ENCODE peak calls at places on chromosomes 16 and 17, in ten cellular contexts. One of them, this sample, is unnamed.

GRCh38 chr17:66466933-66467367 is 164.5 kb downstream of the PRKCA start:
- DNase-seq in mucosa of gallbladder: no peak
- DNase-seq in AG20443: peak
- DNase-seq in mesendoderm: peak
- DNase-seq in effector memory CD8-positive, alpha-beta T cell: no peak
- DNase-seq in activated CD4-positive, alpha-beta T cell treated with anti-CD3 and anti-CD28 coated beads, Interleukin-2, amount 50 U/mL, for 24 hours: no peak
- DNase-seq in stimulated activated CD4-positive, alpha-beta T cell treated with anti-CD3 and anti-CD28 coated beads, Interleukin-1b, Interleukin-23, amount 100 ng/mL, for 1 hour: peak
- DNase-seq in bronchial epithelial cell: peak
- DNase-seq in RWPE1: peak
- DNase-seq in NCI-H1436: no peak
- DNase-seq in this sample: peak

GRCh38 chr17:58360664-58361063 is 8.7 kb upstream of the SUPT4H1 start:
- DNase-seq in mucosa of gallbladder: no peak
- DNase-seq in AG20443: no peak
- DNase-seq in mesendoderm: no peak
- DNase-seq in effector memory CD8-positive, alpha-beta T cell: no peak
- DNase-seq in activated CD4-positive, alpha-beta T cell treated with anti-CD3 and anti-CD28 coated beads, Interleukin-2, amount 50 U/mL, for 24 hours: no peak
- DNase-seq in stimulated activated CD4-positive, alpha-beta T cell treated with anti-CD3 and anti-CD28 coated beads, Interleukin-1b, Interleukin-23, amount 100 ng/mL, for 1 hour: no peak
- DNase-seq in bronchial epithelial cell: no peak
- DNase-seq in RWPE1: no peak
- DNase-seq in NCI-H1436: no peak
- DNase-seq in this sample: no peak

GRCh38 chr16:11128211-11129123 is 127.5 kb downstream of the SOCS1 start:
- DNase-seq in mucosa of gallbladder: no peak
- DNase-seq in AG20443: peak
- DNase-seq in mesendoderm: no peak
- DNase-seq in effector memory CD8-positive, alpha-beta T cell: no peak
- DNase-seq in activated CD4-positive, alpha-beta T cell treated with anti-CD3 and anti-CD28 coated beads, Interleukin-2, amount 50 U/mL, for 24 hours: no peak
- DNase-seq in stimulated activated CD4-positive, alpha-beta T cell treated with anti-CD3 and anti-CD28 coated beads, Interleukin-1b, Interleukin-23, amount 100 ng/mL, for 1 hour: no peak
- DNase-seq in bronchial epithelial cell: peak
- DNase-seq in RWPE1: no peak
- DNase-seq in NCI-H1436: no peak
- DNase-seq in this sample: no peak

GRCh38 chr17:19006698-19007097 is 2.1 kb upstream of the FAM83G start:
- DNase-seq in mucosa of gallbladder: no peak
- DNase-seq in AG20443: no peak
- DNase-seq in mesendoderm: no peak
- DNase-seq in effector memory CD8-positive, alpha-beta T cell: no peak
- DNase-seq in activated CD4-positive, alpha-beta T cell treated with anti-CD3 and anti-CD28 coated beads, Interleukin-2, amount 50 U/mL, for 24 hours: no peak
- DNase-seq in stimulated activated CD4-positive, alpha-beta T cell treated with anti-CD3 and anti-CD28 coated beads, Interleukin-1b, Interleukin-23, amount 100 ng/mL, for 1 hour: no peak
- DNase-seq in bronchial epithelial cell: no peak
- DNase-seq in RWPE1: no peak
- DNase-seq in NCI-H1436: no peak
- DNase-seq in this sample: no peak

GRCh38 chr16:5903153-5903552 is 805.6 kb upstream of the EEF2KMT start:
- DNase-seq in mucosa of gallbladder: no peak
- DNase-seq in AG20443: no peak
- DNase-seq in mesendoderm: no peak
- DNase-seq in effector memory CD8-positive, alpha-beta T cell: no peak
- DNase-seq in activated CD4-positive, alpha-beta T cell treated with anti-CD3 and anti-CD28 coated beads, Interleukin-2, amount 50 U/mL, for 24 hours: no peak
- DNase-seq in stimulated activated CD4-positive, alpha-beta T cell treated with anti-CD3 and anti-CD28 coated beads, Interleukin-1b, Interleukin-23, amount 100 ng/mL, for 1 hour: no peak
- DNase-seq in bronchial epithelial cell: peak
- DNase-seq in RWPE1: no peak
- DNase-seq in NCI-H1436: no peak
- DNase-seq in this sample: no peak

GRCh38 chr17:61478026-61478789 is 26.0 kb downstream of the TBX4 start:
- DNase-seq in mucosa of gallbladder: no peak
- DNase-seq in AG20443: no peak
- DNase-seq in mesendoderm: no peak
- DNase-seq in effector memory CD8-positive, alpha-beta T cell: no peak
- DNase-seq in activated CD4-positive, alpha-beta T cell treated with anti-CD3 and anti-CD28 coated beads, Interleukin-2, amount 50 U/mL, for 24 hours: no peak
- DNase-seq in stimulated activated CD4-positive, alpha-beta T cell treated with anti-CD3 and anti-CD28 coated beads, Interleukin-1b, Interleukin-23, amount 100 ng/mL, for 1 hour: no peak
- DNase-seq in bronchial epithelial cell: no peak
- DNase-seq in RWPE1: no peak
- DNase-seq in NCI-H1436: no peak
- DNase-seq in this sample: no peak

GRCh38 chr17:67164298-67164697 is 80.7 kb downstream of the HELZ start:
- DNase-seq in mucosa of gallbladder: no peak
- DNase-seq in AG20443: no peak
- DNase-seq in mesendoderm: no peak
- DNase-seq in effector memory CD8-positive, alpha-beta T cell: no peak
- DNase-seq in activated CD4-positive, alpha-beta T cell treated with anti-CD3 and anti-CD28 coated beads, Interleukin-2, amount 50 U/mL, for 24 hours: no peak
- DNase-seq in stimulated activated CD4-positive, alpha-beta T cell treated with anti-CD3 and anti-CD28 coated beads, Interleukin-1b, Interleukin-23, amount 100 ng/mL, for 1 hour: no peak
- DNase-seq in bronchial epithelial cell: no peak
- DNase-seq in RWPE1: no peak
- DNase-seq in NCI-H1436: no peak
- DNase-seq in this sample: no peak

GRCh38 chr17:41723801-41724475 is 10.5 kb downstream of the HAP1 start:
- DNase-seq in mucosa of gallbladder: no peak
- DNase-seq in AG20443: no peak
- DNase-seq in mesendoderm: no peak
- DNase-seq in effector memory CD8-positive, alpha-beta T cell: no peak
- DNase-seq in activated CD4-positive, alpha-beta T cell treated with anti-CD3 and anti-CD28 coated beads, Interleukin-2, amount 50 U/mL, for 24 hours: no peak
- DNase-seq in stimulated activated CD4-positive, alpha-beta T cell treated with anti-CD3 and anti-CD28 coated beads, Interleukin-1b, Interleukin-23, amount 100 ng/mL, for 1 hour: no peak
- DNase-seq in bronchial epithelial cell: no peak
- DNase-seq in RWPE1: no peak
- DNase-seq in NCI-H1436: no peak
- DNase-seq in this sample: no peak

GRCh38 chr17:35578195-35578928 is at the start of gene PEX12:
- DNase-seq in mucosa of gallbladder: peak
- DNase-seq in AG20443: peak
- DNase-seq in mesendoderm: peak
- DNase-seq in effector memory CD8-positive, alpha-beta T cell: peak
- DNase-seq in activated CD4-positive, alpha-beta T cell treated with anti-CD3 and anti-CD28 coated beads, Interleukin-2, amount 50 U/mL, for 24 hours: peak
- DNase-seq in stimulated activated CD4-positive, alpha-beta T cell treated with anti-CD3 and anti-CD28 coated beads, Interleukin-1b, Interleukin-23, amount 100 ng/mL, for 1 hour: peak
- DNase-seq in bronchial epithelial cell: peak
- DNase-seq in RWPE1: peak
- DNase-seq in NCI-H1436: peak
- DNase-seq in this sample: peak

GRCh38 chr17:82400206-82400605 is 17.9 kb upstream of the HEXD start:
- DNase-seq in mucosa of gallbladder: no peak
- DNase-seq in AG20443: no peak
- DNase-seq in mesendoderm: no peak
- DNase-seq in effector memory CD8-positive, alpha-beta T cell: no peak
- DNase-seq in activated CD4-positive, alpha-beta T cell treated with anti-CD3 and anti-CD28 coated beads, Interleukin-2, amount 50 U/mL, for 24 hours: no peak
- DNase-seq in stimulated activated CD4-positive, alpha-beta T cell treated with anti-CD3 and anti-CD28 coated beads, Interleukin-1b, Interleukin-23, amount 100 ng/mL, for 1 hour: no peak
- DNase-seq in bronchial epithelial cell: no peak
- DNase-seq in RWPE1: no peak
- DNase-seq in NCI-H1436: no peak
- DNase-seq in this sample: no peak

GRCh38 chr17:15978606-15979005 is 20.9 kb downstream of the ZSWIM7 start:
- DNase-seq in mucosa of gallbladder: no peak
- DNase-seq in AG20443: no peak
- DNase-seq in mesendoderm: no peak
- DNase-seq in effector memory CD8-positive, alpha-beta T cell: no peak
- DNase-seq in activated CD4-positive, alpha-beta T cell treated with anti-CD3 and anti-CD28 coated beads, Interleukin-2, amount 50 U/mL, for 24 hours: no peak
- DNase-seq in stimulated activated CD4-positive, alpha-beta T cell treated with anti-CD3 and anti-CD28 coated beads, Interleukin-1b, Interleukin-23, amount 100 ng/mL, for 1 hour: no peak
- DNase-seq in bronchial epithelial cell: no peak
- DNase-seq in RWPE1: no peak
- DNase-seq in NCI-H1436: no peak
- DNase-seq in this sample: no peak

GRCh38 chr16:83606486-83607030 is 201.2 kb upstream of the HSBP1 start:
- DNase-seq in mucosa of gallbladder: no peak
- DNase-seq in AG20443: no peak
- DNase-seq in mesendoderm: peak
- DNase-seq in effector memory CD8-positive, alpha-beta T cell: no peak
- DNase-seq in activated CD4-positive, alpha-beta T cell treated with anti-CD3 and anti-CD28 coated beads, Interleukin-2, amount 50 U/mL, for 24 hours: no peak
- DNase-seq in stimulated activated CD4-positive, alpha-beta T cell treated with anti-CD3 and anti-CD28 coated beads, Interleukin-1b, Interleukin-23, amount 100 ng/mL, for 1 hour: no peak
- DNase-seq in bronchial epithelial cell: no peak
- DNase-seq in RWPE1: no peak
- DNase-seq in NCI-H1436: no peak
- DNase-seq in this sample: no peak

GRCh38 chr16:81634380-81635121 is 144.5 kb upstream of the PLCG2 start:
- DNase-seq in mucosa of gallbladder: no peak
- DNase-seq in AG20443: no peak
- DNase-seq in mesendoderm: peak
- DNase-seq in effector memory CD8-positive, alpha-beta T cell: no peak
- DNase-seq in activated CD4-positive, alpha-beta T cell treated with anti-CD3 and anti-CD28 coated beads, Interleukin-2, amount 50 U/mL, for 24 hours: no peak
- DNase-seq in stimulated activated CD4-positive, alpha-beta T cell treated with anti-CD3 and anti-CD28 coated beads, Interleukin-1b, Interleukin-23, amount 100 ng/mL, for 1 hour: no peak
- DNase-seq in bronchial epithelial cell: no peak
- DNase-seq in RWPE1: no peak
- DNase-seq in NCI-H1436: no peak
- DNase-seq in this sample: no peak

GRCh38 chr17:40304464-40304863 is 4.5 kb upstream of the RARA start:
- DNase-seq in mucosa of gallbladder: no peak
- DNase-seq in AG20443: peak
- DNase-seq in mesendoderm: peak
- DNase-seq in effector memory CD8-positive, alpha-beta T cell: no peak
- DNase-seq in activated CD4-positive, alpha-beta T cell treated with anti-CD3 and anti-CD28 coated beads, Interleukin-2, amount 50 U/mL, for 24 hours: no peak
- DNase-seq in stimulated activated CD4-positive, alpha-beta T cell treated with anti-CD3 and anti-CD28 coated beads, Interleukin-1b, Interleukin-23, amount 100 ng/mL, for 1 hour: no peak
- DNase-seq in bronchial epithelial cell: no peak
- DNase-seq in RWPE1: no peak
- DNase-seq in NCI-H1436: no peak
- DNase-seq in this sample: no peak

GRCh38 chr17:10614536-10615155 is 42.5 kb downstream of the MYH3 start:
- DNase-seq in mucosa of gallbladder: peak
- DNase-seq in AG20443: peak
- DNase-seq in mesendoderm: peak
- DNase-seq in effector memory CD8-positive, alpha-beta T cell: no peak
- DNase-seq in activated CD4-positive, alpha-beta T cell treated with anti-CD3 and anti-CD28 coated beads, Interleukin-2, amount 50 U/mL, for 24 hours: no peak
- DNase-seq in stimulated activated CD4-positive, alpha-beta T cell treated with anti-CD3 and anti-CD28 coated beads, Interleukin-1b, Interleukin-23, amount 100 ng/mL, for 1 hour: no peak
- DNase-seq in bronchial epithelial cell: peak
- DNase-seq in RWPE1: peak
- DNase-seq in NCI-H1436: peak
- DNase-seq in this sample: peak

GRCh38 chr17:80953471-80954315 is 37.9 kb upstream of the CHMP6 start:
- DNase-seq in mucosa of gallbladder: no peak
- DNase-seq in AG20443: no peak
- DNase-seq in mesendoderm: no peak
- DNase-seq in effector memory CD8-positive, alpha-beta T cell: no peak
- DNase-seq in activated CD4-positive, alpha-beta T cell treated with anti-CD3 and anti-CD28 coated beads, Interleukin-2, amount 50 U/mL, for 24 hours: no peak
- DNase-seq in stimulated activated CD4-positive, alpha-beta T cell treated with anti-CD3 and anti-CD28 coated beads, Interleukin-1b, Interleukin-23, amount 100 ng/mL, for 1 hour: no peak
- DNase-seq in bronchial epithelial cell: no peak
- DNase-seq in RWPE1: no peak
- DNase-seq in NCI-H1436: no peak
- DNase-seq in this sample: no peak

GRCh38 chr16:80507538-80507937 is 33.3 kb upstream of the DYNLRB2 start:
- DNase-seq in mucosa of gallbladder: no peak
- DNase-seq in AG20443: no peak
- DNase-seq in mesendoderm: no peak
- DNase-seq in effector memory CD8-positive, alpha-beta T cell: no peak
- DNase-seq in activated CD4-positive, alpha-beta T cell treated with anti-CD3 and anti-CD28 coated beads, Interleukin-2, amount 50 U/mL, for 24 hours: no peak
- DNase-seq in stimulated activated CD4-positive, alpha-beta T cell treated with anti-CD3 and anti-CD28 coated beads, Interleukin-1b, Interleukin-23, amount 100 ng/mL, for 1 hour: no peak
- DNase-seq in bronchial epithelial cell: no peak
- DNase-seq in RWPE1: no peak
- DNase-seq in NCI-H1436: no peak
- DNase-seq in this sample: peak

GRCh38 chr16:52963471-52963870 is 89.2 kb downstream of the CHD9NB start:
- DNase-seq in mucosa of gallbladder: no peak
- DNase-seq in AG20443: no peak
- DNase-seq in mesendoderm: peak
- DNase-seq in effector memory CD8-positive, alpha-beta T cell: no peak
- DNase-seq in activated CD4-positive, alpha-beta T cell treated with anti-CD3 and anti-CD28 coated beads, Interleukin-2, amount 50 U/mL, for 24 hours: no peak
- DNase-seq in stimulated activated CD4-positive, alpha-beta T cell treated with anti-CD3 and anti-CD28 coated beads, Interleukin-1b, Interleukin-23, amount 100 ng/mL, for 1 hour: no peak
- DNase-seq in bronchial epithelial cell: no peak
- DNase-seq in RWPE1: no peak
- DNase-seq in NCI-H1436: no peak
- DNase-seq in this sample: no peak

GRCh38 chr16:88453621-88454314 is 688 bp downstream of the ZFPM1 start:
- DNase-seq in mucosa of gallbladder: no peak
- DNase-seq in AG20443: no peak
- DNase-seq in mesendoderm: peak
- DNase-seq in effector memory CD8-positive, alpha-beta T cell: peak
- DNase-seq in activated CD4-positive, alpha-beta T cell treated with anti-CD3 and anti-CD28 coated beads, Interleukin-2, amount 50 U/mL, for 24 hours: no peak
- DNase-seq in stimulated activated CD4-positive, alpha-beta T cell treated with anti-CD3 and anti-CD28 coated beads, Interleukin-1b, Interleukin-23, amount 100 ng/mL, for 1 hour: no peak
- DNase-seq in bronchial epithelial cell: peak
- DNase-seq in RWPE1: peak
- DNase-seq in NCI-H1436: no peak
- DNase-seq in this sample: no peak

GRCh38 chr17:5552841-5553240 is 31.5 kb downstream of the NLRP1 start:
- DNase-seq in mucosa of gallbladder: no peak
- DNase-seq in AG20443: peak
- DNase-seq in mesendoderm: no peak
- DNase-seq in effector memory CD8-positive, alpha-beta T cell: no peak
- DNase-seq in activated CD4-positive, alpha-beta T cell treated with anti-CD3 and anti-CD28 coated beads, Interleukin-2, amount 50 U/mL, for 24 hours: no peak
- DNase-seq in stimulated activated CD4-positive, alpha-beta T cell treated with anti-CD3 and anti-CD28 coated beads, Interleukin-1b, Interleukin-23, amount 100 ng/mL, for 1 hour: no peak
- DNase-seq in bronchial epithelial cell: no peak
- DNase-seq in RWPE1: no peak
- DNase-seq in NCI-H1436: no peak
- DNase-seq in this sample: no peak

GRCh38 chr16:397135-397661 is at the start of gene NME4:
- DNase-seq in mucosa of gallbladder: no peak
- DNase-seq in AG20443: peak
- DNase-seq in mesendoderm: peak
- DNase-seq in effector memory CD8-positive, alpha-beta T cell: no peak
- DNase-seq in activated CD4-positive, alpha-beta T cell treated with anti-CD3 and anti-CD28 coated beads, Interleukin-2, amount 50 U/mL, for 24 hours: no peak
- DNase-seq in stimulated activated CD4-positive, alpha-beta T cell treated with anti-CD3 and anti-CD28 coated beads, Interleukin-1b, Interleukin-23, amount 100 ng/mL, for 1 hour: no peak
- DNase-seq in bronchial epithelial cell: no peak
- DNase-seq in RWPE1: no peak
- DNase-seq in NCI-H1436: peak
- DNase-seq in this sample: peak

GRCh38 chr17:39653662-39654331 is 11.4 kb upstream of the TCAP start:
- DNase-seq in mucosa of gallbladder: peak
- DNase-seq in AG20443: peak
- DNase-seq in mesendoderm: peak
- DNase-seq in effector memory CD8-positive, alpha-beta T cell: peak
- DNase-seq in activated CD4-positive, alpha-beta T cell treated with anti-CD3 and anti-CD28 coated beads, Interleukin-2, amount 50 U/mL, for 24 hours: peak
- DNase-seq in stimulated activated CD4-positive, alpha-beta T cell treated with anti-CD3 and anti-CD28 coated beads, Interleukin-1b, Interleukin-23, amount 100 ng/mL, for 1 hour: peak
- DNase-seq in bronchial epithelial cell: peak
- DNase-seq in RWPE1: peak
- DNase-seq in NCI-H1436: peak
- DNase-seq in this sample: peak

GRCh38 chr17:77527836-77528505 is 387.2 kb downstream of the SEC14L1 start:
- DNase-seq in mucosa of gallbladder: no peak
- DNase-seq in AG20443: no peak
- DNase-seq in mesendoderm: no peak
- DNase-seq in effector memory CD8-positive, alpha-beta T cell: no peak
- DNase-seq in activated CD4-positive, alpha-beta T cell treated with anti-CD3 and anti-CD28 coated beads, Interleukin-2, amount 50 U/mL, for 24 hours: no peak
- DNase-seq in stimulated activated CD4-positive, alpha-beta T cell treated with anti-CD3 and anti-CD28 coated beads, Interleukin-1b, Interleukin-23, amount 100 ng/mL, for 1 hour: no peak
- DNase-seq in bronchial epithelial cell: no peak
- DNase-seq in RWPE1: no peak
- DNase-seq in NCI-H1436: no peak
- DNase-seq in this sample: no peak

GRCh38 chr17:69477900-69478266 is 63.4 kb downstream of the MAP2K6 start:
- DNase-seq in mucosa of gallbladder: no peak
- DNase-seq in AG20443: no peak
- DNase-seq in mesendoderm: no peak
- DNase-seq in effector memory CD8-positive, alpha-beta T cell: no peak
- DNase-seq in activated CD4-positive, alpha-beta T cell treated with anti-CD3 and anti-CD28 coated beads, Interleukin-2, amount 50 U/mL, for 24 hours: no peak
- DNase-seq in stimulated activated CD4-positive, alpha-beta T cell treated with anti-CD3 and anti-CD28 coated beads, Interleukin-1b, Interleukin-23, amount 100 ng/mL, for 1 hour: no peak
- DNase-seq in bronchial epithelial cell: no peak
- DNase-seq in RWPE1: no peak
- DNase-seq in NCI-H1436: no peak
- DNase-seq in this sample: no peak

GRCh38 chr17:48729335-48730239 is 1.0 kb upstream of the HOXB13 start:
- DNase-seq in mucosa of gallbladder: no peak
- DNase-seq in AG20443: no peak
- DNase-seq in mesendoderm: no peak
- DNase-seq in effector memory CD8-positive, alpha-beta T cell: no peak
- DNase-seq in activated CD4-positive, alpha-beta T cell treated with anti-CD3 and anti-CD28 coated beads, Interleukin-2, amount 50 U/mL, for 24 hours: no peak
- DNase-seq in stimulated activated CD4-positive, alpha-beta T cell treated with anti-CD3 and anti-CD28 coated beads, Interleukin-1b, Interleukin-23, amount 100 ng/mL, for 1 hour: no peak
- DNase-seq in bronchial epithelial cell: no peak
- DNase-seq in RWPE1: no peak
- DNase-seq in NCI-H1436: no peak
- DNase-seq in this sample: no peak

GRCh38 chr17:58046230-58047094 is 36.8 kb upstream of the DYNLL2 start:
- DNase-seq in mucosa of gallbladder: no peak
- DNase-seq in AG20443: peak
- DNase-seq in mesendoderm: peak
- DNase-seq in effector memory CD8-positive, alpha-beta T cell: no peak
- DNase-seq in activated CD4-positive, alpha-beta T cell treated with anti-CD3 and anti-CD28 coated beads, Interleukin-2, amount 50 U/mL, for 24 hours: no peak
- DNase-seq in stimulated activated CD4-positive, alpha-beta T cell treated with anti-CD3 and anti-CD28 coated beads, Interleukin-1b, Interleukin-23, amount 100 ng/mL, for 1 hour: no peak
- DNase-seq in bronchial epithelial cell: no peak
- DNase-seq in RWPE1: no peak
- DNase-seq in NCI-H1436: no peak
- DNase-seq in this sample: no peak

GRCh38 chr17:36722121-36722902 is 120.9 kb downstream of the MRM1 start:
- DNase-seq in mucosa of gallbladder: peak
- DNase-seq in AG20443: peak
- DNase-seq in mesendoderm: peak
- DNase-seq in effector memory CD8-positive, alpha-beta T cell: peak
- DNase-seq in activated CD4-positive, alpha-beta T cell treated with anti-CD3 and anti-CD28 coated beads, Interleukin-2, amount 50 U/mL, for 24 hours: peak
- DNase-seq in stimulated activated CD4-positive, alpha-beta T cell treated with anti-CD3 and anti-CD28 coated beads, Interleukin-1b, Interleukin-23, amount 100 ng/mL, for 1 hour: peak
- DNase-seq in bronchial epithelial cell: no peak
- DNase-seq in RWPE1: peak
- DNase-seq in NCI-H1436: peak
- DNase-seq in this sample: peak

GRCh38 chr17:40938981-40939380 is 1.5 kb upstream of the KRT23 start:
- DNase-seq in mucosa of gallbladder: no peak
- DNase-seq in AG20443: peak
- DNase-seq in mesendoderm: no peak
- DNase-seq in effector memory CD8-positive, alpha-beta T cell: no peak
- DNase-seq in activated CD4-positive, alpha-beta T cell treated with anti-CD3 and anti-CD28 coated beads, Interleukin-2, amount 50 U/mL, for 24 hours: no peak
- DNase-seq in stimulated activated CD4-positive, alpha-beta T cell treated with anti-CD3 and anti-CD28 coated beads, Interleukin-1b, Interleukin-23, amount 100 ng/mL, for 1 hour: no peak
- DNase-seq in bronchial epithelial cell: no peak
- DNase-seq in RWPE1: no peak
- DNase-seq in NCI-H1436: no peak
- DNase-seq in this sample: no peak

This sample was measured in transverse colon.